ENCODE peak calls at places on chromosome 11, in ten cellular contexts. H is HCT116, W is neural crest cell, S is M059J, N is HT1080, X is Caki2, P is transverse colon, R is tibial nerve, Y is ELR, D is kidney glomerular epithelial cell. C is an unnamed sample.

GRCh38 chr11:66950113-66950535 is 8.1 kb downstream of the PC start:
- DNase-seq in H (peak), W (no peak), S (peak), N (peak), X (peak), P (peak), R (no peak), Y (peak), D (peak), C (no peak)

GRCh38 chr11:69683764-69684333 is 8.7 kb upstream of the LTO1 start:
- DNase-seq in H (no peak), W (no peak), S (peak), N (peak), X (no peak), P (peak), R (no peak), Y (peak), D (no peak), C (no peak)

GRCh38 chr11:57798905-57799559 is 37.4 kb downstream of the CTNND1 start:
- DNase-seq in H (peak), W (no peak), S (peak), N (peak), X (peak), P (peak), R (no peak), Y (peak), D (peak), C (no peak)

GRCh38 chr11:19323502-19323901 is 82.8 kb upstream of the E2F8 start:
- DNase-seq in H (no peak), W (no peak), S (peak), N (no peak), X (no peak), P (no peak), R (no peak), Y (peak), D (no peak), C (no peak)

GRCh38 chr11:65430406-65431217 is 8.0 kb downstream of the NEAT1 start:
- DNase-seq in H (no peak), W (no peak), S (peak), N (no peak), X (peak), P (peak), R (peak), Y (peak), D (no peak), C (no peak)

GRCh38 chr11:120109531-120109930 is 28.4 kb downstream of the TRIM29 start:
- DNase-seq in H (no peak), W (no peak), S (no peak), N (no peak), X (no peak), P (no peak), R (no peak), Y (no peak), D (no peak), C (no peak)

GRCh38 chr11:132961453-132961852 is 570.8 kb downstream of the OPCML start:
- DNase-seq in H (no peak), W (no peak), S (no peak), N (no peak), X (no peak), P (no peak), R (no peak), Y (no peak), D (no peak), C (no peak)

GRCh38 chr11:64842851-64843841 is 1.3 kb downstream of the CDC42BPG start:
- DNase-seq in H (no peak), W (no peak), S (peak), N (peak), X (peak), P (peak), R (no peak), Y (peak), D (no peak), C (no peak)

GRCh38 chr11:96875772-96876171 is 486.0 kb downstream of the JRKL start:
- DNase-seq in H (no peak), W (no peak), S (peak), N (no peak), X (no peak), P (no peak), R (no peak), Y (peak), D (no peak), C (no peak)

GRCh38 chr11:77654770-77655434 is 17.3 kb upstream of the CLNS1A start:
- DNase-seq in H (no peak), W (no peak), S (peak), N (no peak), X (no peak), P (no peak), R (no peak), Y (peak), D (no peak), C (no peak)

GRCh38 chr11:85772700-85773099 is 38.2 kb downstream of the SYTL2 start:
- DNase-seq in H (no peak), W (no peak), S (peak), N (no peak), X (no peak), P (no peak), R (no peak), Y (no peak), D (no peak), C (no peak)

GRCh38 chr11:90629251-90629806 is 406.5 kb upstream of the CHORDC1 start:
- DNase-seq in H (no peak), W (no peak), S (no peak), N (no peak), X (no peak), P (no peak), R (no peak), Y (no peak), D (no peak), C (no peak)

GRCh38 chr11:44752262-44752661 is 25.5 kb downstream of the TSPAN18 start:
- DNase-seq in H (no peak), W (no peak), S (no peak), N (no peak), X (no peak), P (no peak), R (no peak), Y (no peak), D (no peak), C (no peak)

GRCh38 chr11:35418282-35418846 is 994 bp downstream of the SLC1A2 start:
- DNase-seq in H (no peak), W (no peak), S (no peak), N (no peak), X (no peak), P (no peak), R (no peak), Y (peak), D (no peak), C (peak)

GRCh38 chr11:94405062-94405461 is 3.8 kb upstream of the GPR83 start:
- DNase-seq in H (no peak), W (no peak), S (no peak), N (no peak), X (no peak), P (no peak), R (no peak), Y (no peak), D (no peak), C (no peak)

GRCh38 chr11:118437736-118438125 is 1.4 kb downstream of the KMT2A start:
- DNase-seq in H (no peak), W (peak), S (no peak), N (no peak), X (no peak), P (peak), R (no peak), Y (peak), D (no peak), C (no peak)

GRCh38 chr11:64762916-64763803 is 3.4 kb upstream of the PYGM start:
- DNase-seq in H (no peak), W (no peak), S (peak), N (peak), X (peak), P (no peak), R (no peak), Y (peak), D (peak), C (no peak)

GRCh38 chr11:100632970-100633452 is 54.1 kb upstream of the ARHGAP42 start:
- DNase-seq in H (no peak), W (no peak), S (peak), N (no peak), X (peak), P (peak), R (peak), Y (peak), D (no peak), C (no peak)

GRCh38 chr11:103808246-103808645 is 228.2 kb upstream of the DDI1 start:
- DNase-seq in H (no peak), W (no peak), S (no peak), N (no peak), X (no peak), P (no peak), R (no peak), Y (no peak), D (no peak), C (no peak)

GRCh38 chr11:11034476-11034875 is 176.6 kb upstream of the ZBED5 start:
- DNase-seq in H (no peak), W (no peak), S (no peak), N (no peak), X (no peak), P (no peak), R (no peak), Y (no peak), D (no peak), C (no peak)

GRCh38 chr11:70242885-70243284 is 27.6 kb upstream of the PPFIA1 start:
- DNase-seq in H (no peak), W (no peak), S (no peak), N (no peak), X (no peak), P (no peak), R (no peak), Y (no peak), D (no peak), C (no peak)

GRCh38 chr11:93668171-93668570 is 6.7 kb downstream of the CEP295 start:
- DNase-seq in H (no peak), W (no peak), S (peak), N (no peak), X (no peak), P (no peak), R (no peak), Y (peak), D (peak), C (no peak)

GRCh38 chr11:112599265-112599664 is 338.6 kb upstream of the PLET1 start:
- DNase-seq in H (no peak), W (no peak), S (no peak), N (no peak), X (no peak), P (no peak), R (no peak), Y (no peak), D (no peak), C (no peak)

GRCh38 chr11:128448487-128448886 is 138.9 kb downstream of the ETS1 start:
- DNase-seq in H (peak), W (no peak), S (peak), N (peak), X (peak), P (peak), R (no peak), Y (peak), D (peak), C (no peak)

GRCh38 chr11:74731301-74732094 is at the start of gene CHRDL2:
- DNase-seq in H (no peak), W (peak), S (no peak), N (no peak), X (no peak), P (no peak), R (no peak), Y (peak), D (no peak), C (peak)

GRCh38 chr11:78424334-78425270 is 7.0 kb upstream of the GAB2 start:
- DNase-seq in H (no peak), W (no peak), S (no peak), N (no peak), X (no peak), P (no peak), R (no peak), Y (no peak), D (no peak), C (no peak)

GRCh38 chr11:100680070-100680469 is 7.0 kb upstream of the ARHGAP42 start:
- DNase-seq in H (no peak), W (no peak), S (no peak), N (no peak), X (no peak), P (no peak), R (no peak), Y (no peak), D (no peak), C (no peak)

GRCh38 chr11:117273550-117274289 is 17.4 kb upstream of the BACE1-AS start:
- DNase-seq in H (no peak), W (no peak), S (peak), N (peak), X (no peak), P (no peak), R (no peak), Y (peak), D (no peak), C (no peak)

GRCh38 chr11:11786771-11787170 is 55.0 kb upstream of the USP47 start:
- DNase-seq in H (no peak), W (no peak), S (peak), N (peak), X (peak), P (no peak), R (no peak), Y (peak), D (peak), C (no peak)

GRCh38 chr11:16613401-16614381 is 124.8 kb upstream of the C11orf58 start:
- DNase-seq in H (peak), W (peak), S (peak), N (peak), X (peak), P (peak), R (peak), Y (peak), D (peak), C (peak)

GRCh38 chr11:125871391-125872137 is 15.9 kb upstream of the HYLS1 start:
- DNase-seq in H (peak), W (peak), S (peak), N (peak), X (no peak), P (no peak), R (no peak), Y (peak), D (no peak), C (peak)

C was measured in NCI-H1930.